ENCODE peak calls at places on chromosomes 7 and 10, in six cellular contexts. X is psoas muscle, F is NCI-H460, R is H9, A is non-pigmented ciliary epithelial cell, Q is GM23248. T is an unnamed sample.

GRCh38 chr7:132485600-132486594 is 90.4 kb downstream of the PLXNA4 start:
- DNase-seq in X (peak; percentile 66), F (no peak), R (no peak), A (no peak), Q (no peak), T (no peak)

GRCh38 chr10:116316533-116316932 is 7.7 kb upstream of the CCDC172 start:
- DNase-seq in X (no peak), F (no peak), R (no peak), A (no peak), Q (no peak), T (peak; percentile 5)

GRCh38 chr7:108515013-108515412 is 10.9 kb downstream of the PNPLA8 start:
- DNase-seq in X (no peak), F (no peak), R (no peak), A (no peak), Q (no peak), T (no peak)

GRCh38 chr7:41163991-41164390 is 538.9 kb downstream of the INHBA start:
- DNase-seq in X (no peak), F (no peak), R (no peak), A (no peak), Q (no peak), T (no peak)

GRCh38 chr7:96157856-96158255 is 164.0 kb downstream of the SLC25A13 start:
- DNase-seq in X (no peak), F (no peak), R (no peak), A (no peak), Q (no peak), T (no peak)

GRCh38 chr10:1358860-1359598 is 302.8 kb downstream of the WDR37 start:
- DNase-seq in X (no peak), F (no peak), R (no peak), A (no peak), Q (no peak), T (peak; percentile 66)

GRCh38 chr10:76049581-76050290 is 618.3 kb downstream of the LRMDA start:
- DNase-seq in X (no peak), F (no peak), R (no peak), A (no peak), Q (peak; percentile 2), T (no peak)

GRCh38 chr7:14332155-14332554 is 342.7 kb upstream of the ETV1 start:
- DNase-seq in X (no peak), F (no peak), R (no peak), A (peak; percentile 4), Q (peak; percentile 32), T (no peak)

GRCh38 chr10:76403876-76404275 is 972.5 kb downstream of the LRMDA start:
- DNase-seq in X (no peak), F (no peak), R (no peak), A (no peak), Q (peak; percentile 75), T (no peak)

GRCh38 chr10:85319150-85319549 is 990.8 kb downstream of the CCSER2 start:
- DNase-seq in X (no peak), F (no peak), R (no peak), A (no peak), Q (no peak), T (no peak)

GRCh38 chr7:17682586-17682985 is 257.7 kb downstream of the SNX13 start:
- DNase-seq in X (no peak), F (no peak), R (no peak), A (no peak), Q (peak; percentile 53), T (no peak)

GRCh38 chr10:88186335-88186734 is 322.9 kb downstream of the PTEN start:
- DNase-seq in X (no peak), F (no peak), R (no peak), A (peak; percentile 50), Q (peak; percentile 95), T (no peak)

GRCh38 chr10:33478675-33479125 is 144.2 kb upstream of the NRP1 start:
- DNase-seq in X (no peak), F (no peak), R (no peak), A (no peak), Q (no peak), T (no peak)

GRCh38 chr10:29736325-29737208 is 101.8 kb upstream of the SVIL start:
- DNase-seq in X (peak; percentile 83), F (no peak), R (peak; percentile 68), A (no peak), Q (peak; percentile 77), T (no peak)

GRCh38 chr10:29482591-29483421 is 152.0 kb downstream of the SVIL start:
- DNase-seq in X (peak; percentile 51), F (no peak), R (peak; percentile 74), A (peak; percentile 53), Q (peak; percentile 70), T (no peak)

GRCh38 chr7:144256112-144256511 is 8.5 kb downstream of the OR2A7 start:
- DNase-seq in X (no peak), F (no peak), R (peak; percentile 39), A (no peak), Q (peak; percentile 55), T (peak; percentile 3)

GRCh38 chr7:26598867-26599266 is 265.5 kb downstream of the SKAP2 start:
- DNase-seq in X (no peak), F (no peak), R (no peak), A (no peak), Q (no peak), T (no peak)

GRCh38 chr10:35789996-35790395 is 147.9 kb upstream of the FZD8 start:
- DNase-seq in X (no peak), F (no peak), R (no peak), A (no peak), Q (peak; percentile 71), T (no peak)

GRCh38 chr10:86449926-86450558 is 71.5 kb downstream of the WAPL start:
- DNase-seq in X (no peak), F (no peak), R (no peak), A (no peak), Q (no peak), T (peak; percentile 33)

GRCh38 chr7:27883726-27884125 is 143.8 kb downstream of the TAX1BP1 start:
- DNase-seq in X (no peak), F (no peak), R (no peak), A (no peak), Q (no peak), T (no peak)